ENCODE peak calls at places on chromosomes 4 and X, in nine cellular contexts. Y is ELF-1; A is NT2/D1; B is heart right ventricle; L is AG08395; P is activated naive CD8-positive, alpha-beta T cell treated with anti-CD3 and anti-CD28 coated beads for 36 hours; T is osteocyte; R is CD8-positive, alpha-beta memory T cell; F is HFFc6. V is an unnamed sample.

GRCh38 chrX:15911729-15912550 is 57.3 kb upstream of the AP1S2 start:
- DNase-seq in Y (no peak), A (no peak), B (no peak), L (no peak), P (no peak), T (no peak), R (no peak), F (no peak), V (no peak)

GRCh38 chrX:102651242-102651967 is at the start of gene GPRASP1:
- DNase-seq in Y (peak), A (peak), B (peak), L (peak), P (peak), T (no peak), R (peak), F (peak), V (no peak)

GRCh38 chr4:154564311-154564710 is 1.5 kb downstream of the FGB start:
- DNase-seq in Y (no peak), A (no peak), B (no peak), L (no peak), P (no peak), T (no peak), R (no peak), F (no peak), V (no peak)

GRCh38 chr4:152590179-152591031 is 54.5 kb upstream of the FBXW7 start:
- DNase-seq in Y (peak), A (no peak), B (no peak), L (peak), P (no peak), T (no peak), R (no peak), F (peak), V (peak)

GRCh38 chr4:926538-926937 is 5.6 kb downstream of the GAK start:
- DNase-seq in Y (peak), A (no peak), B (no peak), L (peak), P (no peak), T (no peak), R (no peak), F (no peak), V (no peak)

GRCh38 chrX:13876652-13877051 is 59.8 kb upstream of the GPM6B start:
- DNase-seq in Y (peak), A (no peak), B (no peak), L (peak), P (no peak), T (no peak), R (no peak), F (no peak), V (no peak)

GRCh38 chr4:127355738-127356137 is 277.0 kb upstream of the INTU start:
- DNase-seq in Y (no peak), A (no peak), B (no peak), L (no peak), P (no peak), T (no peak), R (no peak), F (no peak), V (no peak)

GRCh38 chr4:22389240-22389871 is 126.5 kb downstream of the ADGRA3 start:
- DNase-seq in Y (peak), A (peak), B (no peak), L (peak), P (peak), T (no peak), R (no peak), F (peak), V (no peak)

GRCh38 chr4:94363136-94363655 is 20.6 kb upstream of the HPGDS start:
- DNase-seq in Y (no peak), A (no peak), B (no peak), L (no peak), P (no peak), T (no peak), R (no peak), F (no peak), V (no peak)

GRCh38 chr4:76897522-76898384 is at the start of gene SOWAHB:
- DNase-seq in Y (peak), A (no peak), B (no peak), L (no peak), P (peak), T (no peak), R (no peak), F (no peak), V (peak)

GRCh38 chr4:151409470-151410313 is 716 bp downstream of the FHIP1A start:
- DNase-seq in Y (peak), A (peak), B (peak), L (no peak), P (peak), T (no peak), R (no peak), F (no peak), V (peak)

GRCh38 chrX:153554519-153555167 is 37.2 kb downstream of the ATP2B3 start:
- DNase-seq in Y (peak), A (no peak), B (peak), L (peak), P (peak), T (no peak), R (peak), F (peak), V (peak)